ENCODE peak calls at places on chromosomes 5 and 9, in four cellular contexts. P is A549, A is esophagus muscularis mucosa, K is NB4. H is an unnamed sample.

GRCh38 chr5:34986965-34987364 is 57.6 kb downstream of the DNAJC21 start:
- DNase-seq in A (no peak), K (no peak), P (no peak), H (no peak)

GRCh38 chr5:153572393-153572930 is 82.0 kb downstream of the GRIA1 start:
- DNase-seq in K (no peak), P (no peak), A (peak), H (no peak)

GRCh38 chr9:78539904-78540303 is 243.0 kb downstream of the PSAT1 start:
- DNase-seq in K (no peak), P (no peak), A (peak), H (no peak)

GRCh38 chr5:10166392-10166791 is 83.3 kb downstream of the ATPSCKMT start:
- DNase-seq in P (no peak), A (no peak), K (no peak), H (no peak)

GRCh38 chr5:56669534-56670483 is 145.5 kb upstream of the MAP3K1 start:
- DNase-seq in P (no peak), A (no peak), K (peak), H (peak)

GRCh38 chr5:13910637-13911288 is 33.7 kb downstream of the DNAH5 start:
- DNase-seq in A (no peak), P (no peak), K (no peak), H (no peak)

GRCh38 chr5:68962632-68963484 is 131.0 kb upstream of the SLC30A5 start:
- DNase-seq in K (peak), P (peak), A (no peak), H (peak)

GRCh38 chr5:3518057-3518456 is 77.6 kb upstream of the IRX1 start:
- DNase-seq in A (peak), P (no peak), K (no peak), H (no peak)

GRCh38 chr9:115015018-115015635 is 84.7 kb upstream of the TNFSF8 start:
- DNase-seq in K (peak), A (no peak), P (peak), H (no peak)

GRCh38 chr9:121691890-121692289 is 40.5 kb downstream of the DAB2IP start:
- DNase-seq in P (no peak), A (no peak), K (no peak), H (no peak)

GRCh38 chr9:131677445-131678180 is 62.3 kb downstream of the RAPGEF1 start:
- DNase-seq in K (peak), A (no peak), P (no peak), H (no peak)

GRCh38 chr5:137372386-137373160 is 126.6 kb downstream of the SPOCK1 start:
- DNase-seq in K (no peak), P (no peak), A (no peak), H (no peak)

GRCh38 chr5:74318985-74319563 is 321.5 kb downstream of the ENC1 start:
- DNase-seq in A (no peak), K (no peak), P (no peak), H (no peak)

GRCh38 chr5:149759986-149760699 is 30.0 kb downstream of the PPARGC1B start:
- DNase-seq in K (no peak), P (no peak), A (no peak), H (peak)
- TF ChIP-seq CTCF in K (no peak), P (no peak), A (peak), H (peak)

GRCh38 chr9:136353088-136353487 is 10.5 kb downstream of the DNLZ start:
- DNase-seq in A (no peak), P (no peak), K (no peak), H (no peak)
- H3K4me3 ChIP-seq in A (no peak), P (no peak), K (no peak), H (peak)

GRCh38 chr5:177335043-177335700 is 16.3 kb downstream of the LMAN2 start:
- DNase-seq in P (no peak), A (no peak), K (no peak), H (peak)

GRCh38 chr5:177336603-177337494 is 14.6 kb downstream of the LMAN2 start:
- DNase-seq in A (no peak), K (no peak), P (no peak), H (no peak)

GRCh38 chr5:177334155-177334551 is 17.3 kb downstream of the LMAN2 start:
- DNase-seq in A (no peak), P (no peak), K (no peak), H (no peak)

GRCh38 chr5:177335701-177336065 is 15.8 kb downstream of the LMAN2 start:
- DNase-seq in A (no peak), K (no peak), P (no peak), H (peak)

DNA sequence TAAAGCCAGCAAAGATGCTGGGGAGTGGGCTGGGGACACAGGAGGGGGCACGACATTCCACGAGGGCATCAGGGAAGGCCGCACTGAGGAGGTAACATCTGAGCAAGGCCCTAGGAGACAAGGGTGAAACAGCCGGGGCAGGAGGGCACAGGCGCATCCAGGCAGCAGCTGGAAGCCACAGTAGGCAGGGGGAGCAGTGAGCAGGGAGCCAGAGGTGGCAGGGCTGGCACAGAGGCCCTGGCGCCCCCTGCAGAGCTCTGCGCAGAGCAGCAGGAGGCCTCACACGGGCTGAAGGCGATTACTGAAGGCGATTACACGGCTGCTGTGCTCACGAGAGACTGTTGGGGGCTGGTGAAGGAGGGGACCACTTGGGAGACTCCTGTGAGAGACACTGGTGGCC is 15.4 kb downstream of the LMAN2 start:
- DNase-seq in K (peak), A (no peak), P (peak), H (no peak)
- TF ChIP-seq CTCF in K (peak), A (no peak), P (peak), H (no peak)

DNA sequence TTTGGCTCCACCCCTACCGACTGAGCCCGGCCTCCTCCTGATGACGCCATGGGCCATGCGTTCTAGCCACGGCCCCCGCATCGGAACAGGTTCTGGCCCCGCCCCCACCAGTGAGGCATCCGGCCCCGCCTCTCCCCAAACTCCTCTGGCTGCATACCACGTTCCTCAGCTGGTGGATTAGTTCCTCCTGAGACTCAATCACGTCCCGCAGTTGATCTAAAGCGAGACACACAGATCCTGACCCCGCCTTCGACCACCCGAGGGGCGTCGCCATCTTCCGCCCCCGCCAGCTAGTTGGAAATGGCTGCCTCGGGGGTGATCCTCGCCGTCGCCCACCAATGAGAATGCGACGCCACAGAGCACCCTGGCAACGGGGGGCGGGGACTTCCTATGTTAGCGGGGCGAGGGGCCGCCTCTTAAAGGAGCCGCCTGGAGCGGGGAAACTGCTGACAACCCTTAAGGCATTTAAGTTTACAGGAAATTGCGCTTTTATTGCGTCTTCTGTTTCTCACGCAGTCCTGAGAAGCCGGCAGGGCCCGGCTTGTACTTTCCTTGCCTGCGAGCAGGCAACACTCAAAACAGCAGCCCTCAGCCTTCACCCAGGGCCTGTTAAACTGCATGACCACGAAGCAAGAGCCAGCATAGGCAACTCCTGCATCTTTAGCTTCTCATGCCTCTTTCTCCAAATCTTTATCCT is at the start of gene SPATA24:
- DNase-seq in A (peak), K (peak), P (peak), H (peak)
- H3K4me3 ChIP-seq in A (peak), K (peak), P (peak), H (peak)

H was measured in left ventricle myocardium inferior.